ENCODE peak calls at places on chromosomes 16 and 17, in seven cellular contexts. W is GM23248, K is AG04450, G is body of pancreas, L is heart left ventricle, F is PC-9, I is bronchial epithelial cell. J is an unnamed sample.

GRCh38 chr16:61362583-61362982 is 673.7 kb downstream of the CDH8 start:
- DNase-seq in W (no peak), K (no peak), G (no peak), L (no peak), F (no peak), I (no peak), J (no peak)

GRCh38 chr16:87012954-87013938 is 303.9 kb downstream of the C16orf95 start:
- DNase-seq in W (no peak), K (no peak), G (no peak), L (no peak), F (no peak), I (no peak), J (no peak)

GRCh38 chr16:4624015-4624826 is at the start of gene MGRN1:
- DNase-seq in W (peak), K (peak), G (peak), L (peak), F (peak), I (peak), J (peak)

GRCh38 chr17:29697371-29697770 is 74.7 kb upstream of the CORO6 start:
- DNase-seq in W (no peak), K (no peak), G (no peak), L (no peak), F (no peak), I (no peak), J (no peak)

GRCh38 chr17:45376606-45377005 is 56.1 kb downstream of the ARHGAP27 start:
- DNase-seq in W (no peak), K (no peak), G (no peak), L (no peak), F (no peak), I (no peak), J (no peak)

GRCh38 chr16:86029131-86029741 is 130.3 kb downstream of the IRF8 start:
- DNase-seq in W (peak), K (peak), G (no peak), L (no peak), F (no peak), I (no peak), J (no peak)

GRCh38 chr16:57185446-57185944 is 344 bp downstream of the PSME3IP1 start:
- DNase-seq in W (peak), K (no peak), G (peak), L (peak), F (peak), I (peak), J (no peak)

GRCh38 chr17:67056746-67057490 is 12.6 kb downstream of the CACNG1 start:
- DNase-seq in W (no peak), K (no peak), G (no peak), L (no peak), F (no peak), I (no peak), J (no peak)

GRCh38 chr16:67384778-67385510 is 8.4 kb downstream of the TPPP3 start:
- DNase-seq in W (peak), K (no peak), G (no peak), L (no peak), F (no peak), I (no peak), J (no peak)

GRCh38 chr17:7930841-7931631 is 710 bp downstream of the TRAPPC1 start:
- DNase-seq in W (no peak), K (no peak), G (no peak), L (no peak), F (no peak), I (no peak), J (no peak)

GRCh38 chr17:35804658-35805192 is 4.6 kb upstream of the TAF15 start:
- DNase-seq in W (peak), K (peak), G (peak), L (no peak), F (peak), I (peak), J (peak)

GRCh38 chr16:21233521-21234150 is at the start of gene ANKS4B:
- DNase-seq in W (no peak), K (no peak), G (peak), L (no peak), F (no peak), I (no peak), J (no peak)

GRCh38 chr16:74460542-74460941 is 39.3 kb upstream of the CLEC18B start:
- DNase-seq in W (no peak), K (no peak), G (no peak), L (no peak), F (no peak), I (no peak), J (no peak)

GRCh38 chr16:30131869-30132475 is 9.0 kb upstream of the MAPK3 start:
- DNase-seq in W (no peak), K (no peak), G (no peak), L (no peak), F (no peak), I (no peak), J (no peak)

GRCh38 chr16:84286568-84287220 is 8.0 kb upstream of the WFDC1 start:
- DNase-seq in W (peak), K (peak), G (peak), L (peak), F (no peak), I (no peak), J (no peak)

GRCh38 chr17:17139972-17140589 is 66.1 kb downstream of the PLD6 start:
- DNase-seq in W (no peak), K (no peak), G (no peak), L (no peak), F (no peak), I (no peak), J (no peak)

GRCh38 chr16:68447721-68448359 is 468 bp downstream of the SMPD3 start:
- DNase-seq in W (no peak), K (no peak), G (no peak), L (no peak), F (no peak), I (no peak), J (no peak)

GRCh38 chr16:12021578-12022265 is 45.2 kb downstream of the SNX29 start:
- DNase-seq in W (no peak), K (no peak), G (no peak), L (no peak), F (no peak), I (no peak), J (no peak)

GRCh38 chr17:49190932-49191331 is 19.4 kb downstream of the GNGT2 start:
- DNase-seq in W (no peak), K (no peak), G (no peak), L (no peak), F (no peak), I (no peak), J (no peak)

GRCh38 chr16:21324267-21324666 is 46.2 kb upstream of the CRYM start:
- DNase-seq in W (no peak), K (no peak), G (no peak), L (no peak), F (no peak), I (no peak), J (no peak)

GRCh38 chr16:54779549-54779948 is 151.1 kb upstream of the IRX5 start:
- DNase-seq in W (no peak), K (no peak), G (no peak), L (no peak), F (no peak), I (no peak), J (no peak)

GRCh38 chr16:30416624-30417298 is 9.4 kb downstream of the ZNF771 start:
- DNase-seq in W (no peak), K (no peak), G (no peak), L (no peak), F (no peak), I (no peak), J (no peak)

GRCh38 chr16:84699147-84699711 is 571 bp upstream of the USP10 start:
- DNase-seq in W (peak), K (no peak), G (peak), L (no peak), F (no peak), I (peak), J (no peak)

GRCh38 chr16:85326113-85326793 is 214.0 kb upstream of the CIBAR2 start:
- DNase-seq in W (peak), K (no peak), G (no peak), L (no peak), F (no peak), I (no peak), J (no peak)

GRCh38 chr16:75258807-75259141 is 7.3 kb upstream of the BCAR1 start:
- DNase-seq in W (no peak), K (no peak), G (no peak), L (no peak), F (no peak), I (no peak), J (no peak)

GRCh38 chr17:83057397-83057761 is 22.0 kb upstream of the METRNL start:
- DNase-seq in W (no peak), K (no peak), G (no peak), L (peak), F (no peak), I (no peak), J (no peak)

GRCh38 chr16:85369741-85370528 is 243.2 kb upstream of the GSE1 start:
- DNase-seq in W (peak), K (no peak), G (peak), L (no peak), F (no peak), I (peak), J (no peak)

GRCh38 chr16:53053967-53054669 is 673 bp upstream of the CHD9 start:
- DNase-seq in W (peak), K (no peak), G (peak), L (peak), F (no peak), I (no peak), J (no peak)

GRCh38 chr16:23155445-23156049 is 6.3 kb upstream of the USP31 start:
- DNase-seq in W (no peak), K (no peak), G (peak), L (peak), F (no peak), I (no peak), J (no peak)

GRCh38 chr17:75488693-75489510 is 26.4 kb downstream of the CASKIN2 start:
- DNase-seq in W (no peak), K (no peak), G (peak), L (peak), F (no peak), I (no peak), J (no peak)

GRCh38 chr16:4477966-4478365 is 1.8 kb downstream of the HMOX2 start:
- DNase-seq in W (peak), K (no peak), G (no peak), L (no peak), F (peak), I (peak), J (no peak)

GRCh38 chr17:77100009-77100408 is 40.8 kb upstream of the SEC14L1 start:
- DNase-seq in W (no peak), K (no peak), G (peak), L (peak), F (no peak), I (no peak), J (no peak)

GRCh38 chr17:81387235-81388060 is 7.8 kb upstream of the BAHCC1 start:
- DNase-seq in W (peak), K (no peak), G (peak), L (no peak), F (no peak), I (no peak), J (no peak)

GRCh38 chr17:29711588-29712385 is 89.1 kb upstream of the CORO6 start:
- DNase-seq in W (no peak), K (no peak), G (no peak), L (no peak), F (no peak), I (no peak), J (no peak)

GRCh38 chr16:66388350-66389139 is 22.1 kb downstream of the CDH5 start:
- DNase-seq in W (no peak), K (no peak), G (no peak), L (no peak), F (no peak), I (no peak), J (no peak)

GRCh38 chr17:79544142-79544914 is 66.5 kb downstream of the RBFOX3 start:
- DNase-seq in W (no peak), K (no peak), G (no peak), L (no peak), F (no peak), I (no peak), J (no peak)

GRCh38 chr16:762595-763268 is 2.2 kb downstream of the MSLN start:
- DNase-seq in W (no peak), K (no peak), G (no peak), L (no peak), F (no peak), I (no peak), J (no peak)
- H3K4me3 ChIP-seq in W (no peak), K (no peak), G (no peak), L (no peak), F (no peak), I (no peak), J (no peak)

GRCh38 chr17:62791235-62792121 is 16.6 kb downstream of the MARCHF10 start:
- DNase-seq in W (peak), K (peak), G (no peak), L (no peak), F (peak), I (peak), J (peak)
- H3K4me3 ChIP-seq in W (peak), K (peak), G (no peak), L (no peak), F (peak), I (no peak), J (no peak)

DNA sequence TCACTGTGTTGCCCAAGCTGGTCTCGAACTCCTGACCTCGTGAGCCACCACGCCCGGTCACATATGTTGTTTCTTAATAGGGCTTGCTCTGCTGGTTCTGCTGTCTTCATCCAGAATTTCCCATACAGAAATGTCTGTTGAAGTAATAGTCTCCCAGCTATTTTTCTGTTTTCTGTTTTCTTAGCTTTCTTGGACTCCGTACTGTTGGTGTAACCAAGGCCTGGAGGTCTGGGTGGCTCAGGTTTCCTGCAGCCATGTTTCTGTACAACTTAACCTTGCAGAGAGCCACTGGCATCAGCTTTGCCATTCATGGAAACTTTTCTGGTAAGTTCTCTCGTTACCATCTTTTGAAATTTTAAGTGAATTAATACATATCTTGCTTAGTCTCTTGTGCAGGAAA is 2.8 kb downstream of the SF3B3 start:
- DNase-seq in W (peak), K (no peak), G (no peak), L (no peak), F (no peak), I (no peak), J (no peak)
- H3K4me3 ChIP-seq in W (peak), K (peak), G (no peak), L (no peak), F (peak), I (no peak), J (peak)

GRCh38 chr16:79950932-79951719 is 350.6 kb upstream of the MAF start:
- DNase-seq in W (no peak), K (no peak), G (no peak), L (no peak), F (no peak), I (no peak), J (no peak)

GRCh38 chr16:79943738-79944137 is 343.2 kb upstream of the MAF start:
- DNase-seq in W (peak), K (no peak), G (no peak), L (no peak), F (no peak), I (peak), J (no peak)

GRCh38 chr16:79949417-79949816 is 348.9 kb upstream of the MAF start:
- DNase-seq in W (no peak), K (no peak), G (no peak), L (no peak), F (no peak), I (no peak), J (no peak)

DNA sequence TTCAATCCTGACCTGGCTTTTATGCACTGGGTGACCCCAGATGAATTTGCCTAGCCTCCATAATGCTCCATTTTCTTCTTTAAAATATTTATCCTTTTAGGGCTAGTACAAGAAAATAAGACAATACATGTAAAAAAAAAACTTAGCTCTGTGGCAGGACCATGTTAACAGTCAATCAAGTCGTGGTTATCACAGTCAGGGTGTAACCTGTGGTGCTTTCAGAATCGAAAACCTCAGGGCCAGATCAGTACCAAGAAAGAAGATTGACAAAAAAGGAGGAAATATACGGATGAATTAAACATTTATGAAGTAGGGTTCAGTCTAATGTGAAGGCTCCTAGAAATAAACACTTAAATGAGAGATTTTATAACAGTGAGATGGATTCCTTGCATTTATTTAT is 347.2 kb upstream of the MAF start:
- DNase-seq in W (no peak), K (no peak), G (no peak), L (no peak), F (no peak), I (no peak), J (no peak)
- H3K4me3 ChIP-seq in W (no peak), K (no peak), G (no peak), L (no peak), F (no peak), I (no peak), J (no peak)

GRCh38 chr17:4577386-4577993 is 6.8 kb upstream of the SMTNL2 start:
- DNase-seq in W (no peak), K (no peak), G (no peak), L (no peak), F (no peak), I (no peak), J (no peak)
- H3K4me3 ChIP-seq in W (no peak), K (no peak), G (no peak), L (no peak), F (no peak), I (no peak), J (no peak)

GRCh38 chr16:64172652-64173051 is 949.2 kb downstream of the CDH11 start:
- DNase-seq in W (no peak), K (no peak), G (no peak), L (no peak), F (no peak), I (no peak), J (no peak)
- H3K4me3 ChIP-seq in W (no peak), K (no peak), G (no peak), L (no peak), F (no peak), I (no peak), J (no peak)

GRCh38 chr16:81558077-81558443 is 113.5 kb downstream of the CMIP start:
- DNase-seq in W (no peak), K (no peak), G (no peak), L (no peak), F (no peak), I (no peak), J (no peak)

GRCh38 chr16:81558444-81559175 is 114.0 kb downstream of the CMIP start:
- DNase-seq in W (no peak), K (no peak), G (peak), L (no peak), F (peak), I (peak), J (no peak)

GRCh38 chr16:81554993-81555392 is 110.4 kb downstream of the CMIP start:
- DNase-seq in W (no peak), K (no peak), G (no peak), L (no peak), F (no peak), I (no peak), J (no peak)

GRCh38 chr16:81555660-81556059 is 111.1 kb downstream of the CMIP start:
- DNase-seq in W (no peak), K (no peak), G (no peak), L (no peak), F (no peak), I (no peak), J (no peak)

GRCh38 chr16:81556715-81557284 is 112.2 kb downstream of the CMIP start:
- DNase-seq in W (no peak), K (no peak), G (no peak), L (no peak), F (no peak), I (no peak), J (no peak)
- H3K4me3 ChIP-seq in W (no peak), K (no peak), G (no peak), L (no peak), F (no peak), I (no peak), J (no peak)